ENCODE peak calls at places on chromosomes 11 and 22, in seven cellular contexts. One of them, this sample, is unnamed.

GRCh38 chr22:35312198-35313059 is 12.7 kb downstream of the TOM1 start:
- DNase-seq in fibroblast of lung: peak
- DNase-seq in MM.1S: peak
- DNase-seq in HCT116: peak
- DNase-seq in GM23248: peak
- DNase-seq in DND-41: no peak
- DNase-seq in K562: no peak
- DNase-seq in this sample: no peak

GRCh38 chr22:31497148-31497938 is 1.0 kb downstream of the SFI1 start:
- DNase-seq in K562: no peak
- DNase-seq in GM23248: no peak
- DNase-seq in HCT116: no peak
- DNase-seq in MM.1S: peak
- DNase-seq in DND-41: peak
- DNase-seq in fibroblast of lung: no peak
- DNase-seq in this sample: no peak

GRCh38 chr11:35618497-35619029 is 303 bp downstream of the FJX1 start:
- DNase-seq in K562: peak
- DNase-seq in GM23248: peak
- DNase-seq in fibroblast of lung: peak
- DNase-seq in DND-41: no peak
- DNase-seq in HCT116: no peak
- DNase-seq in MM.1S: peak
- DNase-seq in this sample: no peak

GRCh38 chr11:32032478-32032877 is 58.4 kb upstream of the RCN1 start:
- DNase-seq in K562: no peak
- DNase-seq in GM23248: peak
- DNase-seq in HCT116: no peak
- DNase-seq in MM.1S: no peak
- DNase-seq in fibroblast of lung: no peak
- DNase-seq in DND-41: no peak
- DNase-seq in this sample: no peak

GRCh38 chr11:31355131-31355530 is 14.4 kb downstream of the DCDC1 start:
- DNase-seq in fibroblast of lung: peak
- DNase-seq in GM23248: peak
- DNase-seq in HCT116: no peak
- DNase-seq in DND-41: no peak
- DNase-seq in MM.1S: no peak
- DNase-seq in K562: no peak
- DNase-seq in this sample: no peak

GRCh38 chr11:36333468-36333867 is 37.4 kb downstream of the PRR5L start:
- DNase-seq in GM23248: peak
- DNase-seq in fibroblast of lung: peak
- DNase-seq in DND-41: no peak
- DNase-seq in HCT116: no peak
- DNase-seq in MM.1S: no peak
- DNase-seq in K562: no peak
- DNase-seq in this sample: no peak

GRCh38 chr22:35610741-35611140 is 6.4 kb downstream of the MB start:
- DNase-seq in GM23248: no peak
- DNase-seq in fibroblast of lung: no peak
- DNase-seq in DND-41: no peak
- DNase-seq in HCT116: no peak
- DNase-seq in MM.1S: no peak
- DNase-seq in K562: no peak
- DNase-seq in this sample: no peak

GRCh38 chr22:19119949-19120348 is 2.3 kb downstream of the DGCR2 start:
- DNase-seq in DND-41: no peak
- DNase-seq in K562: no peak
- DNase-seq in GM23248: no peak
- DNase-seq in fibroblast of lung: no peak
- DNase-seq in HCT116: no peak
- DNase-seq in MM.1S: no peak
- DNase-seq in this sample: no peak

GRCh38 chr22:47841166-47841565 is 1078.7 kb downstream of the TBC1D22A start:
- DNase-seq in GM23248: no peak
- DNase-seq in MM.1S: no peak
- DNase-seq in K562: no peak
- DNase-seq in DND-41: peak
- DNase-seq in fibroblast of lung: no peak
- DNase-seq in HCT116: no peak
- DNase-seq in this sample: no peak

GRCh38 chr22:39117585-39118191 is 20.6 kb downstream of the APOBEC3H start:
- DNase-seq in fibroblast of lung: peak
- DNase-seq in GM23248: peak
- DNase-seq in MM.1S: peak
- DNase-seq in K562: peak
- DNase-seq in DND-41: peak
- DNase-seq in HCT116: peak
- DNase-seq in this sample: peak

GRCh38 chr11:67354314-67355022 is 1.1 kb upstream of the POLD4 start:
- DNase-seq in K562: peak
- DNase-seq in MM.1S: no peak
- DNase-seq in HCT116: peak
- DNase-seq in DND-41: no peak
- DNase-seq in GM23248: peak
- DNase-seq in fibroblast of lung: peak
- DNase-seq in this sample: no peak

GRCh38 chr11:38577769-38578168 is 1979.7 kb upstream of the RAG2 start:
- DNase-seq in GM23248: no peak
- DNase-seq in MM.1S: no peak
- DNase-seq in DND-41: no peak
- DNase-seq in K562: no peak
- DNase-seq in fibroblast of lung: no peak
- DNase-seq in HCT116: no peak
- DNase-seq in this sample: no peak

GRCh38 chr11:105456950-105457349 is 152.9 kb upstream of the GRIA4 start:
- DNase-seq in DND-41: no peak
- DNase-seq in K562: peak
- DNase-seq in HCT116: no peak
- DNase-seq in fibroblast of lung: no peak
- DNase-seq in GM23248: no peak
- DNase-seq in MM.1S: no peak
- DNase-seq in this sample: no peak

GRCh38 chr11:11735586-11735985 is 106.2 kb upstream of the USP47 start:
- DNase-seq in MM.1S: no peak
- DNase-seq in DND-41: no peak
- DNase-seq in fibroblast of lung: no peak
- DNase-seq in GM23248: no peak
- DNase-seq in HCT116: no peak
- DNase-seq in K562: no peak
- DNase-seq in this sample: no peak

GRCh38 chr11:76639621-76640020 is 30.9 kb downstream of the LRRC32 start:
- DNase-seq in fibroblast of lung: no peak
- DNase-seq in K562: no peak
- DNase-seq in HCT116: no peak
- DNase-seq in MM.1S: no peak
- DNase-seq in GM23248: no peak
- DNase-seq in DND-41: no peak
- DNase-seq in this sample: no peak

GRCh38 chr11:88535916-88536547 is 198.5 kb upstream of the CTSC start:
- DNase-seq in GM23248: peak
- DNase-seq in MM.1S: no peak
- DNase-seq in K562: no peak
- DNase-seq in fibroblast of lung: peak
- DNase-seq in HCT116: peak
- DNase-seq in DND-41: no peak
- DNase-seq in this sample: no peak

GRCh38 chr11:126160345-126161145 is 50.9 kb downstream of the RPUSD4 start:
- DNase-seq in DND-41: no peak
- DNase-seq in fibroblast of lung: peak
- DNase-seq in GM23248: no peak
- DNase-seq in HCT116: no peak
- DNase-seq in K562: peak
- DNase-seq in MM.1S: no peak
- DNase-seq in this sample: no peak

GRCh38 chr11:83680351-83680750 is 394.2 kb upstream of the CCDC90B start:
- DNase-seq in HCT116: no peak
- DNase-seq in GM23248: no peak
- DNase-seq in K562: no peak
- DNase-seq in MM.1S: no peak
- DNase-seq in DND-41: no peak
- DNase-seq in fibroblast of lung: no peak
- DNase-seq in this sample: no peak

GRCh38 chr22:40605676-40606250 is 30.8 kb downstream of the MRTFA start:
- DNase-seq in HCT116: no peak
- DNase-seq in MM.1S: no peak
- DNase-seq in K562: no peak
- DNase-seq in fibroblast of lung: peak
- DNase-seq in GM23248: peak
- DNase-seq in DND-41: no peak
- DNase-seq in this sample: no peak

GRCh38 chr22:37663521-37664140 is 5.1 kb downstream of the PDXP start:
- DNase-seq in GM23248: no peak
- DNase-seq in HCT116: no peak
- DNase-seq in fibroblast of lung: peak
- DNase-seq in DND-41: no peak
- DNase-seq in K562: no peak
- DNase-seq in MM.1S: no peak
- DNase-seq in this sample: no peak

GRCh38 chr11:12842933-12843636 is 166.0 kb upstream of the RASSF10 start:
- DNase-seq in DND-41: no peak
- DNase-seq in HCT116: no peak
- DNase-seq in fibroblast of lung: peak
- DNase-seq in K562: peak
- DNase-seq in GM23248: peak
- DNase-seq in MM.1S: no peak
- DNase-seq in this sample: no peak

GRCh38 chr11:118304227-118304808 is at the start of gene CD3E:
- DNase-seq in K562: no peak
- DNase-seq in MM.1S: peak
- DNase-seq in HCT116: no peak
- DNase-seq in DND-41: peak
- DNase-seq in GM23248: no peak
- DNase-seq in fibroblast of lung: no peak
- DNase-seq in this sample: no peak

GRCh38 chr11:13119361-13119760 is 110.2 kb downstream of the RASSF10 start:
- DNase-seq in DND-41: no peak
- DNase-seq in fibroblast of lung: no peak
- DNase-seq in MM.1S: no peak
- DNase-seq in HCT116: no peak
- DNase-seq in K562: no peak
- DNase-seq in GM23248: peak
- DNase-seq in this sample: no peak

GRCh38 chr11:6531267-6531752 is 34.2 kb downstream of the DNHD1 start:
- DNase-seq in HCT116: peak
- DNase-seq in DND-41: peak
- DNase-seq in GM23248: peak
- DNase-seq in K562: peak
- DNase-seq in MM.1S: no peak
- DNase-seq in fibroblast of lung: peak
- DNase-seq in this sample: peak

GRCh38 chr11:115927823-115928329 is 423.7 kb upstream of the CADM1 start:
- DNase-seq in fibroblast of lung: no peak
- DNase-seq in K562: no peak
- DNase-seq in GM23248: no peak
- DNase-seq in HCT116: no peak
- DNase-seq in MM.1S: peak
- DNase-seq in DND-41: no peak
- DNase-seq in this sample: no peak

GRCh38 chr11:117834068-117834810 is 9.7 kb upstream of the FXYD2 start:
- DNase-seq in MM.1S: no peak
- DNase-seq in GM23248: no peak
- DNase-seq in HCT116: no peak
- DNase-seq in K562: no peak
- DNase-seq in DND-41: no peak
- DNase-seq in fibroblast of lung: no peak
- DNase-seq in this sample: no peak

GRCh38 chr11:1422981-1423380 is 33.2 kb downstream of the BRSK2 start:
- DNase-seq in HCT116: no peak
- DNase-seq in K562: no peak
- DNase-seq in fibroblast of lung: no peak
- DNase-seq in MM.1S: no peak
- DNase-seq in GM23248: no peak
- DNase-seq in DND-41: no peak
- DNase-seq in this sample: no peak
- TF ChIP-seq EZH2 in HCT116: no peak
- TF ChIP-seq EZH2 in K562: no peak
- TF ChIP-seq EZH2 in fibroblast of lung: no peak
- TF ChIP-seq EZH2 in MM.1S: no peak
- TF ChIP-seq EZH2 in GM23248: no peak
- TF ChIP-seq EZH2 in DND-41: no peak
- TF ChIP-seq EZH2 in this sample: no peak

GRCh38 chr11:34585870-34586654 is 34.8 kb upstream of the EHF start:
- DNase-seq in fibroblast of lung: peak
- DNase-seq in GM23248: peak
- DNase-seq in MM.1S: peak
- DNase-seq in K562: peak
- DNase-seq in DND-41: no peak
- DNase-seq in HCT116: peak
- DNase-seq in this sample: peak

GRCh38 chr11:34586655-34587281 is 34.1 kb upstream of the EHF start:
- DNase-seq in MM.1S: no peak
- DNase-seq in DND-41: no peak
- DNase-seq in HCT116: no peak
- DNase-seq in K562: no peak
- DNase-seq in fibroblast of lung: no peak
- DNase-seq in GM23248: no peak
- DNase-seq in this sample: no peak

GRCh38 chr11:34588023-34588422 is 32.9 kb upstream of the EHF start:
- DNase-seq in HCT116: no peak
- DNase-seq in fibroblast of lung: no peak
- DNase-seq in GM23248: no peak
- DNase-seq in MM.1S: no peak
- DNase-seq in K562: no peak
- DNase-seq in DND-41: no peak
- DNase-seq in this sample: no peak

GRCh38 chr11:34587282-34587677 is 33.6 kb upstream of the EHF start:
- DNase-seq in GM23248: no peak
- DNase-seq in fibroblast of lung: peak
- DNase-seq in HCT116: no peak
- DNase-seq in K562: no peak
- DNase-seq in DND-41: no peak
- DNase-seq in MM.1S: no peak
- DNase-seq in this sample: no peak

GRCh38 chr11:34588701-34589100 is 32.2 kb upstream of the EHF start:
- DNase-seq in HCT116: no peak
- DNase-seq in DND-41: no peak
- DNase-seq in K562: no peak
- DNase-seq in fibroblast of lung: no peak
- DNase-seq in GM23248: no peak
- DNase-seq in MM.1S: no peak
- DNase-seq in this sample: no peak
- TF ChIP-seq EZH2 in HCT116: no peak
- TF ChIP-seq EZH2 in DND-41: no peak
- TF ChIP-seq EZH2 in K562: no peak
- TF ChIP-seq EZH2 in fibroblast of lung: no peak
- TF ChIP-seq EZH2 in GM23248: no peak
- TF ChIP-seq EZH2 in MM.1S: no peak
- TF ChIP-seq EZH2 in this sample: no peak

GRCh38 chr11:66051766-66052663 is at the start of gene SF3B2:
- DNase-seq in DND-41: peak
- DNase-seq in GM23248: peak
- DNase-seq in MM.1S: peak
- DNase-seq in HCT116: peak
- DNase-seq in K562: peak
- DNase-seq in fibroblast of lung: peak
- DNase-seq in this sample: peak
- TF ChIP-seq EZH2 in DND-41: no peak
- TF ChIP-seq EZH2 in GM23248: no peak
- TF ChIP-seq EZH2 in MM.1S: no peak
- TF ChIP-seq EZH2 in HCT116: no peak
- TF ChIP-seq EZH2 in K562: no peak
- TF ChIP-seq EZH2 in fibroblast of lung: no peak
- TF ChIP-seq EZH2 in this sample: no peak

GRCh38 chr22:20495861-20496681 is 476 bp upstream of the KLHL22 start:
- DNase-seq in MM.1S: peak
- DNase-seq in GM23248: peak
- DNase-seq in DND-41: peak
- DNase-seq in fibroblast of lung: peak
- DNase-seq in HCT116: peak
- DNase-seq in K562: peak
- DNase-seq in this sample: peak
- TF ChIP-seq EZH2 in MM.1S: no peak
- TF ChIP-seq EZH2 in GM23248: no peak
- TF ChIP-seq EZH2 in DND-41: no peak
- TF ChIP-seq EZH2 in fibroblast of lung: no peak
- TF ChIP-seq EZH2 in HCT116: no peak
- TF ChIP-seq EZH2 in K562: no peak
- TF ChIP-seq EZH2 in this sample: no peak

This sample was measured in SK-N-MC.